ENCODE peak calls at places on chromosome 7, in nine cellular contexts. I is central memory CD4-positive, alpha-beta T cell; D is activated T-cell treated with anti-CD3 and anti-CD28 coated beads, Interleukin-2, amount 50 U/mL, for 48 hours; Z is NCI-H1092 treated with DMSO at 0.1 percent for 48 hours; H is CD8-positive, alpha-beta memory T cell; X is substantia nigra; L is HEK293T; B is sigmoid colon; U is HS-5. Q is an unnamed sample.

GRCh38 chr7:151113344-151114150 is 27.3 kb downstream of the AGAP3 start:
- DNase-seq in B (no peak), X (no peak), I (no peak), L (peak), H (no peak), Z (no peak), D (no peak), U (no peak), Q (peak)

GRCh38 chr7:25647007-25647406 is 418.7 kb upstream of the NPVF start:
- DNase-seq in D (no peak), I (no peak), L (no peak), U (no peak), H (no peak), B (no peak), Z (no peak), X (no peak), Q (no peak)

GRCh38 chr7:120431016-120431415 is 158.0 kb downstream of the KCND2 start:
- DNase-seq in Z (no peak), U (no peak), D (no peak), H (no peak), X (no peak), B (no peak), L (no peak), I (no peak), Q (peak)

GRCh38 chr7:108020585-108020984 is 17.6 kb upstream of the LAMB1 start:
- DNase-seq in H (no peak), I (no peak), D (no peak), B (no peak), X (no peak), L (no peak), U (no peak), Z (no peak), Q (no peak)

GRCh38 chr7:128885370-128886187 is 22.9 kb downstream of the ATP6V1F start:
- DNase-seq in U (no peak), L (no peak), X (no peak), D (no peak), H (no peak), Z (no peak), I (no peak), B (no peak), Q (no peak)

GRCh38 chr7:129801882-129802281 is 150.9 kb downstream of the UBE2H start:
- DNase-seq in X (no peak), D (no peak), U (no peak), H (no peak), I (no peak), Z (no peak), L (no peak), B (no peak), Q (no peak)

GRCh38 chr7:155741061-155741460 is 71.2 kb downstream of the SHH start:
- DNase-seq in D (no peak), B (no peak), H (no peak), X (no peak), I (no peak), L (no peak), Z (no peak), U (no peak), Q (no peak)

GRCh38 chr7:142933092-142933475 is 462 bp downstream of the TRPV5 start:
- DNase-seq in I (no peak), Z (no peak), B (no peak), H (no peak), U (no peak), L (no peak), D (no peak), X (no peak), Q (no peak)

GRCh38 chr7:138374119-138374693 is 85.9 kb upstream of the TRIM24 start:
- DNase-seq in B (no peak), H (no peak), L (no peak), Z (no peak), D (no peak), X (no peak), I (no peak), U (no peak), Q (no peak)